ENCODE peak calls at places on chromosome 15, in five cellular contexts. B is astrocyte of the spinal cord, Z is fibroblast of the aortic adventitia, Y is endothelial cell, A is IMR-90. M is an unnamed sample.

GRCh38 chr15:41161336-41161735 is 45.3 kb upstream of the INO80 start:
- DNase-seq in Y (no peak), A (peak), Z (peak), B (no peak), M (no peak)

GRCh38 chr15:68334661-68335124 is 57.1 kb downstream of the FEM1B start:
- DNase-seq in Y (no peak), B (peak), A (peak), Z (no peak), M (peak)

GRCh38 chr15:25682349-25682748 is 180.8 kb downstream of the ATP10A start:
- DNase-seq in B (no peak), Y (no peak), A (no peak), Z (no peak), M (no peak)

GRCh38 chr15:70355275-70355795 is 257.6 kb upstream of the TLE3 start:
- DNase-seq in A (no peak), Z (no peak), B (no peak), Y (no peak), M (no peak)

GRCh38 chr15:27527490-27528067 is 556.6 kb downstream of the GABRG3 start:
- DNase-seq in B (no peak), A (no peak), Y (no peak), Z (no peak), M (no peak)

GRCh38 chr15:34759992-34760391 is 5.2 kb upstream of the GJD2 start:
- DNase-seq in Z (no peak), Y (no peak), B (no peak), A (no peak), M (no peak)

GRCh38 chr15:22903427-22903826 is 65.0 kb downstream of the NIPA2 start:
- DNase-seq in B (no peak), Z (no peak), Y (no peak), A (no peak), M (no peak)

GRCh38 chr15:63583027-63583426 is 14.2 kb upstream of the FBXL22 start:
- DNase-seq in B (peak), Z (peak), A (peak), Y (no peak), M (no peak)

GRCh38 chr15:49696441-49696840 is 75.6 kb downstream of the DTWD1 start:
- DNase-seq in A (peak), B (no peak), Y (no peak), Z (peak), M (no peak)

GRCh38 chr15:94704421-94704820 is 473.1 kb downstream of the MCTP2 start:
- DNase-seq in B (no peak), Z (no peak), Y (no peak), A (no peak), M (no peak)

GRCh38 chr15:59398220-59398619 is 25.5 kb upstream of the MYO1E start:
- DNase-seq in A (no peak), B (no peak), Y (no peak), Z (no peak), M (no peak)

GRCh38 chr15:101173233-101174119 is 78.4 kb downstream of the CHSY1 start:
- DNase-seq in A (no peak), B (no peak), Y (no peak), Z (no peak), M (no peak)

GRCh38 chr15:99344639-99345038 is 93.4 kb downstream of the LRRC28 start:
- DNase-seq in A (no peak), Y (no peak), B (no peak), Z (no peak), M (no peak)
- TF ChIP-seq CTCF in A (no peak), Y (no peak), B (no peak), Z (no peak), M (no peak)

GRCh38 chr15:77311618-77312398 is 108.1 kb downstream of the PEAK1 start:
- DNase-seq in Y (no peak), Z (no peak), B (no peak), A (no peak), M (no peak)

GRCh38 chr15:77312523-77312922 is 107.4 kb downstream of the PEAK1 start:
- DNase-seq in Y (no peak), Z (peak), B (no peak), A (peak), M (no peak)

GRCh38 chr15:77305953-77306352 is 114.0 kb downstream of the PEAK1 start:
- DNase-seq in Y (no peak), B (no peak), A (no peak), Z (no peak), M (no peak)

GRCh38 chr15:77311020-77311419 is 108.9 kb downstream of the PEAK1 start:
- DNase-seq in B (no peak), Z (no peak), A (no peak), Y (no peak), M (no peak)
- TF ChIP-seq CTCF in B (no peak), Z (no peak), A (no peak), Y (no peak), M (no peak)

DNA sequence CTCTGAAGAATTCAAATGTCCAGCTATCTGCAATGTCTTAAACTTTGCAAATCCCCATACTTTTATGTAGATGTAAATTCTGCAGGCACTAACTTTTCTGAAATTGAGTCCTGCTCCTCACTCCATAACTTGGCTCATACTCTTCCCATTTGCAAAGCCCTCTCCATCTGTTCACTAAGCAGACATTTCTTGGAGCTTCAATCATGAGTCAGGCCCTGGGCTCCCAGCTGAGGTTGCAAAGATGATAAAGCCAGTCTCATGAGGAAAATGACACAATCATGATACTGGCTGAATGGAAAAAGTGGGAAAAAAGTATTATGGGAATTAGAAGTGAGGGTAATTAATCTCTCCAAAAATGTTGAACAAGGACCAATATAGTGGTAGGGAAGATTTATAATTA is 507.6 kb downstream of the NR2F2 start:
- DNase-seq in B (no peak), Y (no peak), A (no peak), Z (peak), M (no peak)
- TF ChIP-seq CTCF in B (no peak), Y (no peak), A (no peak), Z (no peak), M (no peak)

GRCh38 chr15:37106490-37107001 is 6.2 kb upstream of the MEIS2 start:
- DNase-seq in A (peak), Z (peak), B (peak), Y (peak), M (no peak)
- TF ChIP-seq CTCF in A (peak), Z (no peak), B (peak), Y (peak), M (no peak)

GRCh38 chr15:88543065-88543776 is 3.3 kb downstream of the DET1 start:
- DNase-seq in Z (peak), Y (no peak), B (no peak), A (peak), M (no peak)

GRCh38 chr15:88539441-88539840 is 7.0 kb downstream of the DET1 start:
- DNase-seq in Z (no peak), A (no peak), Y (no peak), B (no peak), M (no peak)

GRCh38 chr15:88542342-88542733 is 4.1 kb downstream of the DET1 start:
- DNase-seq in Z (peak), A (no peak), Y (no peak), B (no peak), M (no peak)

GRCh38 chr15:88537591-88538317 is 8.7 kb downstream of the DET1 start:
- DNase-seq in B (no peak), A (no peak), Y (no peak), Z (no peak), M (no peak)

DNA sequence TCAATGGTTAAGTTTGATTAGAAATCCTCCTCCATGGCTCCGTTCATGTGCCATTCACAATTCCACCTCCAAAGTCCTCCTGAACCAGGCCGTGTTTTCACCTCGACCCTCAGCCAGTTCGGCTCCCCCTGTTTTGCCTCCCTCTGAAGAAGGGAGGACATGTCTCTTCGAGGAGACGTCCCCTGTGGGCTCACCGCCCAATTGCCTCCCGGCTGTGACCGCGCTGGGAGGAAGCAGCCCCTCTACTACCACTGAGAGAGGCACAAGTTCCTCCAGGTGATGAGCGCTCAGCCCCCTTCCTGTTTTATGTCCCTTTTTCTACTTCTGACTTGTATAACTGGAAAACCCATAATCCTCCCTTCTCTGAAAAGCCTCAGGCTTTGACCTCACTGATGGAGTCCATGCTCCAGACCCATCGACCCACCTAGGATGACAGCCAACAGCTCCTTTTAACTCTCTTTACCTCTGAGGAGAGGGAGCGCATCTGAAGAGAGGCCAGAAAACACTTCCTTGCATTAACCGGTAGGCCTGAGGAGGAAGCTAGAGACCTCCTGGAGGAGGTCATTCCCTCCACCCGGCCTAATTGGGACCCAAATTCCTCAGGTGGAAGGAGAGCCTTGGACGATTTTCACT is 4.7 kb downstream of the DET1 start:
- DNase-seq in B (no peak), Y (no peak), Z (no peak), A (no peak), M (no peak)
- TF ChIP-seq CTCF in B (no peak), Y (no peak), Z (no peak), A (no peak), M (no peak)

GRCh38 chr15:74443100-74443909 is 9.5 kb upstream of the SEMA7A start:
- DNase-seq in B (peak), Z (peak), A (peak), Y (no peak), M (no peak)

GRCh38 chr15:74442604-74443003 is 8.8 kb upstream of the SEMA7A start:
- DNase-seq in Z (no peak), Y (no peak), A (no peak), B (no peak), M (no peak)

GRCh38 chr15:74444106-74445062 is 10.6 kb upstream of the SEMA7A start:
- DNase-seq in Z (no peak), A (no peak), B (no peak), Y (no peak), M (no peak)

GRCh38 chr15:74449066-74449465 is 11.9 kb downstream of the UBL7 start:
- DNase-seq in Y (no peak), A (no peak), Z (no peak), B (no peak), M (no peak)

GRCh38 chr15:74445816-74446763 is 12.3 kb upstream of the SEMA7A start:
- DNase-seq in B (no peak), A (no peak), Z (no peak), Y (no peak), M (no peak)
- TF ChIP-seq CTCF in B (no peak), A (no peak), Z (no peak), Y (no peak), M (no peak)

GRCh38 chr15:73746883-73747282 is 6.3 kb downstream of the INSYN1 start:
- DNase-seq in Z (no peak), A (no peak), Y (no peak), B (no peak), M (no peak)
- TF ChIP-seq CTCF in Z (no peak), A (no peak), Y (no peak), B (no peak), M (no peak)